ENCODE peak calls at places on chromosomes 13 and 19, in five cellular contexts. One of them, this sample, is unnamed.

GRCh38 chr13:103883152-103883551 is 816.9 kb upstream of the SLC10A2 start:
- DNase-seq in left ventricle myocardium inferior: peak; percentile 80
- DNase-seq in endothelial cell: peak; percentile 60
- DNase-seq in effector memory CD4-positive, alpha-beta T cell: no peak
- DNase-seq in retina: peak; percentile 83
- DNase-seq in this sample: peak; percentile 99

GRCh38 chr13:23279321-23279720 is 98.5 kb downstream of the SGCG start:
- DNase-seq in retina: no peak
- DNase-seq in effector memory CD4-positive, alpha-beta T cell: no peak
- DNase-seq in endothelial cell: no peak
- DNase-seq in left ventricle myocardium inferior: no peak
- DNase-seq in this sample: no peak

GRCh38 chr13:54387607-54388006 is 1359.0 kb downstream of the OLFM4 start:
- DNase-seq in endothelial cell: no peak
- DNase-seq in effector memory CD4-positive, alpha-beta T cell: no peak
- DNase-seq in retina: no peak
- DNase-seq in left ventricle myocardium inferior: no peak
- DNase-seq in this sample: no peak

GRCh38 chr19:15954820-15955219 is 6.0 kb downstream of the OR10H4 start:
- DNase-seq in endothelial cell: no peak
- DNase-seq in left ventricle myocardium inferior: no peak
- DNase-seq in retina: no peak
- DNase-seq in effector memory CD4-positive, alpha-beta T cell: no peak
- DNase-seq in this sample: no peak

GRCh38 chr19:18848860-18849661 is 17.3 kb downstream of the UPF1 start:
- DNase-seq in effector memory CD4-positive, alpha-beta T cell: no peak
- DNase-seq in retina: no peak
- DNase-seq in endothelial cell: no peak
- DNase-seq in left ventricle myocardium inferior: peak; percentile 79
- DNase-seq in this sample: no peak

GRCh38 chr13:61029064-61029463 is 386.6 kb downstream of the PCDH20 start:
- DNase-seq in endothelial cell: no peak
- DNase-seq in left ventricle myocardium inferior: no peak
- DNase-seq in retina: no peak
- DNase-seq in effector memory CD4-positive, alpha-beta T cell: no peak
- DNase-seq in this sample: peak; percentile 43

GRCh38 chr13:65585346-65585745 is 1644.8 kb downstream of the PCDH9 start:
- DNase-seq in retina: no peak
- DNase-seq in left ventricle myocardium inferior: no peak
- DNase-seq in effector memory CD4-positive, alpha-beta T cell: no peak
- DNase-seq in endothelial cell: no peak
- DNase-seq in this sample: no peak

GRCh38 chr13:45185286-45185685 is 15.6 kb downstream of the KCTD4 start:
- DNase-seq in left ventricle myocardium inferior: no peak
- DNase-seq in endothelial cell: no peak
- DNase-seq in effector memory CD4-positive, alpha-beta T cell: no peak
- DNase-seq in retina: no peak
- DNase-seq in this sample: no peak

GRCh38 chr19:3984908-3985642 is at the start of gene EEF2:
- DNase-seq in endothelial cell: peak; percentile 91
- DNase-seq in effector memory CD4-positive, alpha-beta T cell: peak; percentile 80
- DNase-seq in retina: peak; percentile 98
- DNase-seq in left ventricle myocardium inferior: peak; percentile 90
- DNase-seq in this sample: peak; percentile 70

GRCh38 chr19:46542428-46543230 is 47.0 kb upstream of the PNMA8B start:
- DNase-seq in retina: peak; percentile 86
- DNase-seq in effector memory CD4-positive, alpha-beta T cell: peak; percentile 52
- DNase-seq in left ventricle myocardium inferior: peak; percentile 88
- DNase-seq in endothelial cell: peak; percentile 86
- DNase-seq in this sample: peak; percentile 80

GRCh38 chr19:50878851-50879250 is 5.6 kb downstream of the KLK2 start:
- DNase-seq in effector memory CD4-positive, alpha-beta T cell: no peak
- DNase-seq in left ventricle myocardium inferior: no peak
- DNase-seq in endothelial cell: no peak
- DNase-seq in retina: no peak
- DNase-seq in this sample: no peak

GRCh38 chr19:51417107-51417806 is at the start of gene SIGLEC10:
- DNase-seq in endothelial cell: no peak
- DNase-seq in retina: no peak
- DNase-seq in effector memory CD4-positive, alpha-beta T cell: no peak
- DNase-seq in left ventricle myocardium inferior: peak; percentile 44
- DNase-seq in this sample: no peak

GRCh38 chr13:50126378-50127016 is 111.3 kb downstream of the KCNRG start:
- DNase-seq in effector memory CD4-positive, alpha-beta T cell: no peak
- DNase-seq in retina: no peak
- DNase-seq in left ventricle myocardium inferior: no peak
- DNase-seq in endothelial cell: no peak
- DNase-seq in this sample: peak; percentile 8

GRCh38 chr19:10142701-10143375 is 23.1 kb upstream of the EIF3G start:
- DNase-seq in retina: no peak
- DNase-seq in left ventricle myocardium inferior: no peak
- DNase-seq in effector memory CD4-positive, alpha-beta T cell: peak; percentile 36
- DNase-seq in endothelial cell: no peak
- DNase-seq in this sample: no peak

GRCh38 chr19:1000095-1000494 is at the start of gene GRIN3B:
- DNase-seq in effector memory CD4-positive, alpha-beta T cell: peak; percentile 42
- DNase-seq in retina: peak; percentile 54
- DNase-seq in left ventricle myocardium inferior: no peak
- DNase-seq in endothelial cell: peak; percentile 78
- DNase-seq in this sample: no peak

GRCh38 chr19:4365341-4365740 is 22.0 kb downstream of the MPND start:
- DNase-seq in effector memory CD4-positive, alpha-beta T cell: no peak
- DNase-seq in retina: no peak
- DNase-seq in endothelial cell: no peak
- DNase-seq in left ventricle myocardium inferior: no peak
- DNase-seq in this sample: no peak

GRCh38 chr13:93230466-93230865 is 3.9 kb downstream of the GPC6 start:
- DNase-seq in left ventricle myocardium inferior: no peak
- DNase-seq in retina: no peak
- DNase-seq in effector memory CD4-positive, alpha-beta T cell: no peak
- DNase-seq in endothelial cell: no peak
- DNase-seq in this sample: no peak

GRCh38 chr19:1608414-1609391 is 3.4 kb upstream of the UQCR11 start:
- DNase-seq in effector memory CD4-positive, alpha-beta T cell: no peak
- DNase-seq in retina: no peak
- DNase-seq in endothelial cell: no peak
- DNase-seq in left ventricle myocardium inferior: no peak
- DNase-seq in this sample: no peak

GRCh38 chr13:50910483-50910805 is 853 bp downstream of the RNASEH2B start:
- DNase-seq in left ventricle myocardium inferior: no peak
- DNase-seq in retina: no peak
- DNase-seq in endothelial cell: peak; percentile 23
- DNase-seq in effector memory CD4-positive, alpha-beta T cell: no peak
- DNase-seq in this sample: peak; percentile 31

GRCh38 chr19:4970558-4971423 is 1.9 kb downstream of the KDM4B start:
- DNase-seq in endothelial cell: no peak
- DNase-seq in effector memory CD4-positive, alpha-beta T cell: no peak
- DNase-seq in left ventricle myocardium inferior: peak; percentile 53
- DNase-seq in retina: peak; percentile 63
- DNase-seq in this sample: no peak

GRCh38 chr19:15431396-15432017 is 12.7 kb upstream of the AKAP8L start:
- DNase-seq in retina: no peak
- DNase-seq in endothelial cell: no peak
- DNase-seq in left ventricle myocardium inferior: no peak
- DNase-seq in effector memory CD4-positive, alpha-beta T cell: no peak
- DNase-seq in this sample: no peak

GRCh38 chr13:95643471-95643813 is 1.1 kb downstream of the DZIP1 start:
- DNase-seq in endothelial cell: no peak
- DNase-seq in retina: no peak
- DNase-seq in left ventricle myocardium inferior: no peak
- DNase-seq in effector memory CD4-positive, alpha-beta T cell: no peak
- DNase-seq in this sample: peak; percentile 50

GRCh38 chr19:30662211-30662861 is 290.2 kb downstream of the ZNF536 start:
- DNase-seq in retina: peak; percentile 79
- DNase-seq in effector memory CD4-positive, alpha-beta T cell: no peak
- DNase-seq in endothelial cell: no peak
- DNase-seq in left ventricle myocardium inferior: no peak
- DNase-seq in this sample: no peak

GRCh38 chr13:41345165-41345920 is 34.3 kb downstream of the NAA16 start:
- DNase-seq in left ventricle myocardium inferior: no peak
- DNase-seq in effector memory CD4-positive, alpha-beta T cell: no peak
- DNase-seq in retina: no peak
- DNase-seq in endothelial cell: no peak
- DNase-seq in this sample: no peak

GRCh38 chr13:51764184-51765141 is 39.5 kb downstream of the DHRS12 start:
- DNase-seq in endothelial cell: no peak
- DNase-seq in effector memory CD4-positive, alpha-beta T cell: peak; percentile 39
- DNase-seq in retina: no peak
- DNase-seq in left ventricle myocardium inferior: peak; percentile 77
- DNase-seq in this sample: peak; percentile 70

GRCh38 chr13:59061621-59062020 is 1102.1 kb downstream of the DIAPH3 start:
- DNase-seq in effector memory CD4-positive, alpha-beta T cell: no peak
- DNase-seq in endothelial cell: no peak
- DNase-seq in retina: no peak
- DNase-seq in left ventricle myocardium inferior: no peak
- DNase-seq in this sample: no peak

GRCh38 chr13:110431425-110431824 is 124.3 kb downstream of the COL4A2 start:
- DNase-seq in endothelial cell: no peak
- DNase-seq in effector memory CD4-positive, alpha-beta T cell: no peak
- DNase-seq in retina: no peak
- DNase-seq in left ventricle myocardium inferior: no peak
- DNase-seq in this sample: no peak

GRCh38 chr19:13574933-13575332 is 68.7 kb upstream of the CACNA1A start:
- DNase-seq in effector memory CD4-positive, alpha-beta T cell: no peak
- DNase-seq in retina: no peak
- DNase-seq in left ventricle myocardium inferior: no peak
- DNase-seq in endothelial cell: no peak
- DNase-seq in this sample: no peak

GRCh38 chr19:13430790-13431582 is 75.3 kb downstream of the CACNA1A start:
- DNase-seq in endothelial cell: peak; percentile 73
- DNase-seq in retina: no peak
- DNase-seq in effector memory CD4-positive, alpha-beta T cell: peak; percentile 13
- DNase-seq in left ventricle myocardium inferior: peak; percentile 20
- DNase-seq in this sample: peak; percentile 12

GRCh38 chr19:50510700-50511068 is 307 bp downstream of the JOSD2 start:
- DNase-seq in left ventricle myocardium inferior: no peak
- DNase-seq in effector memory CD4-positive, alpha-beta T cell: no peak
- DNase-seq in retina: no peak
- DNase-seq in endothelial cell: no peak
- DNase-seq in this sample: peak; percentile 82

GRCh38 chr19:28468701-28469459 is 744.1 kb downstream of the UQCRFS1 start:
- DNase-seq in effector memory CD4-positive, alpha-beta T cell: no peak
- DNase-seq in endothelial cell: no peak
- DNase-seq in retina: peak; percentile 60
- DNase-seq in left ventricle myocardium inferior: no peak
- DNase-seq in this sample: no peak

GRCh38 chr19:17183271-17183757 is 31.8 kb upstream of the USE1 start:
- DNase-seq in endothelial cell: no peak
- DNase-seq in retina: no peak
- DNase-seq in left ventricle myocardium inferior: no peak
- DNase-seq in effector memory CD4-positive, alpha-beta T cell: no peak
- DNase-seq in this sample: no peak

GRCh38 chr19:15464394-15465385 is at the start of gene RASAL3:
- DNase-seq in left ventricle myocardium inferior: no peak
- DNase-seq in retina: no peak
- DNase-seq in endothelial cell: no peak
- DNase-seq in effector memory CD4-positive, alpha-beta T cell: peak; percentile 65
- DNase-seq in this sample: no peak

GRCh38 chr19:55242517-55242916 is 14.0 kb upstream of the TMEM86B start:
- DNase-seq in retina: no peak
- DNase-seq in effector memory CD4-positive, alpha-beta T cell: no peak
- DNase-seq in endothelial cell: no peak
- DNase-seq in left ventricle myocardium inferior: no peak
- DNase-seq in this sample: no peak

GRCh38 chr13:40588101-40588500 is 78.3 kb downstream of the FOXO1 start:
- DNase-seq in endothelial cell: no peak
- DNase-seq in retina: no peak
- DNase-seq in effector memory CD4-positive, alpha-beta T cell: no peak
- DNase-seq in left ventricle myocardium inferior: no peak
- DNase-seq in this sample: no peak

GRCh38 chr13:112764864-112765561 is 75.2 kb downstream of the ATP11A start:
- DNase-seq in retina: no peak
- DNase-seq in effector memory CD4-positive, alpha-beta T cell: no peak
- DNase-seq in endothelial cell: no peak
- DNase-seq in left ventricle myocardium inferior: no peak
- DNase-seq in this sample: no peak

GRCh38 chr13:41224113-41225110 is 30.0 kb upstream of the KBTBD7 start:
- DNase-seq in effector memory CD4-positive, alpha-beta T cell: no peak
- DNase-seq in endothelial cell: no peak
- DNase-seq in retina: no peak
- DNase-seq in left ventricle myocardium inferior: no peak
- DNase-seq in this sample: no peak

This sample was measured in SHP77.